ENCODE peak calls at places on chromosomes 16 and 17, in five cellular contexts. One of them, this sample, is unnamed. For H3K27me3, the result is how much of the 10 kb centered on the place peaks cover.

GRCh38 chr16:5041604-5042133 is 7.9 kb upstream of the NAGPA start:
- DNase-seq in thoracic aorta: no peak
- DNase-seq in lower lobe of right lung: peak
- DNase-seq in neural progenitor cell: no peak
- DNase-seq in esophagus muscularis mucosa: no peak
- DNase-seq in this sample: no peak

GRCh38 chr17:56440391-56440790 is 153.1 kb upstream of the NOG start:
- DNase-seq in thoracic aorta: no peak
- DNase-seq in lower lobe of right lung: no peak
- DNase-seq in neural progenitor cell: no peak
- DNase-seq in esophagus muscularis mucosa: no peak
- DNase-seq in this sample: no peak

GRCh38 chr16:84406006-84406963 is 37.9 kb downstream of the ATP2C2 start:
- DNase-seq in thoracic aorta: no peak
- DNase-seq in lower lobe of right lung: no peak
- DNase-seq in neural progenitor cell: peak
- DNase-seq in esophagus muscularis mucosa: no peak
- DNase-seq in this sample: no peak

GRCh38 chr16:22888791-22889190 is 74.8 kb downstream of the HS3ST2 start:
- DNase-seq in thoracic aorta: no peak
- DNase-seq in lower lobe of right lung: no peak
- DNase-seq in neural progenitor cell: peak
- DNase-seq in esophagus muscularis mucosa: no peak
- DNase-seq in this sample: no peak

GRCh38 chr17:16962804-16963203 is 9.1 kb downstream of the TNFRSF13B start:
- DNase-seq in thoracic aorta: no peak
- DNase-seq in lower lobe of right lung: no peak
- DNase-seq in neural progenitor cell: no peak
- DNase-seq in esophagus muscularis mucosa: no peak
- DNase-seq in this sample: no peak

GRCh38 chr17:82944990-82945389 is 105.2 kb upstream of the ZNF750 start:
- DNase-seq in thoracic aorta: no peak
- DNase-seq in lower lobe of right lung: no peak
- DNase-seq in neural progenitor cell: no peak
- DNase-seq in esophagus muscularis mucosa: no peak
- DNase-seq in this sample: no peak

GRCh38 chr17:68511671-68512246 is 471 bp upstream of the PRKAR1A start:
- DNase-seq in thoracic aorta: no peak
- DNase-seq in lower lobe of right lung: peak
- DNase-seq in neural progenitor cell: peak
- DNase-seq in esophagus muscularis mucosa: no peak
- DNase-seq in this sample: peak

GRCh38 chr16:4330277-4330882 is 14.5 kb downstream of the GLIS2 start:
- DNase-seq in thoracic aorta: no peak
- DNase-seq in lower lobe of right lung: peak
- DNase-seq in neural progenitor cell: peak
- DNase-seq in esophagus muscularis mucosa: no peak
- DNase-seq in this sample: peak

GRCh38 chr17:63697341-63698286 is 2.3 kb downstream of the LIMD2 start:
- DNase-seq in thoracic aorta: no peak
- DNase-seq in lower lobe of right lung: peak
- DNase-seq in neural progenitor cell: peak
- DNase-seq in esophagus muscularis mucosa: no peak
- DNase-seq in this sample: peak

GRCh38 chr17:59561042-59561441 is 4.4 kb upstream of the DHX40 start:
- DNase-seq in thoracic aorta: no peak
- DNase-seq in lower lobe of right lung: no peak
- DNase-seq in neural progenitor cell: peak
- DNase-seq in esophagus muscularis mucosa: no peak
- DNase-seq in this sample: no peak

GRCh38 chr17:80781188-80781577 is 210.5 kb upstream of the CHMP6 start:
- DNase-seq in thoracic aorta: no peak
- DNase-seq in lower lobe of right lung: peak
- DNase-seq in neural progenitor cell: no peak
- DNase-seq in esophagus muscularis mucosa: no peak
- DNase-seq in this sample: no peak

GRCh38 chr16:1530883-1531637 is 2.4 kb upstream of the TMEM204 start:
- DNase-seq in thoracic aorta: no peak
- DNase-seq in lower lobe of right lung: no peak
- DNase-seq in neural progenitor cell: no peak
- DNase-seq in esophagus muscularis mucosa: no peak
- DNase-seq in this sample: peak

GRCh38 chr17:2705888-2706795 is 5.4 kb downstream of the CLUH start:
- DNase-seq in thoracic aorta: no peak
- DNase-seq in lower lobe of right lung: peak
- DNase-seq in neural progenitor cell: no peak
- DNase-seq in esophagus muscularis mucosa: no peak
- DNase-seq in this sample: peak

GRCh38 chr17:80649672-80650338 is 105.2 kb downstream of the RPTOR start:
- DNase-seq in thoracic aorta: peak
- DNase-seq in lower lobe of right lung: peak
- DNase-seq in neural progenitor cell: peak
- DNase-seq in esophagus muscularis mucosa: no peak
- DNase-seq in this sample: peak

GRCh38 chr16:35750157-35750689 is 2290.8 kb downstream of the TP53TG3F start:
- DNase-seq in thoracic aorta: no peak
- DNase-seq in lower lobe of right lung: no peak
- DNase-seq in neural progenitor cell: no peak
- DNase-seq in esophagus muscularis mucosa: peak
- DNase-seq in this sample: no peak

GRCh38 chr16:48365601-48366164 is 19.5 kb downstream of the SIAH1 start:
- DNase-seq in thoracic aorta: peak
- DNase-seq in lower lobe of right lung: peak
- DNase-seq in neural progenitor cell: peak
- DNase-seq in esophagus muscularis mucosa: peak
- DNase-seq in this sample: peak

GRCh38 chr17:33520404-33521032 is 227.4 kb upstream of the ASIC2 start:
- DNase-seq in thoracic aorta: no peak
- DNase-seq in lower lobe of right lung: peak
- DNase-seq in neural progenitor cell: peak
- DNase-seq in esophagus muscularis mucosa: no peak
- DNase-seq in this sample: peak

GRCh38 chr17:29341726-29342125 is 47.8 kb upstream of the NUFIP2 start:
- DNase-seq in thoracic aorta: no peak
- DNase-seq in lower lobe of right lung: no peak
- DNase-seq in neural progenitor cell: no peak
- DNase-seq in esophagus muscularis mucosa: no peak
- DNase-seq in this sample: no peak

DNA sequence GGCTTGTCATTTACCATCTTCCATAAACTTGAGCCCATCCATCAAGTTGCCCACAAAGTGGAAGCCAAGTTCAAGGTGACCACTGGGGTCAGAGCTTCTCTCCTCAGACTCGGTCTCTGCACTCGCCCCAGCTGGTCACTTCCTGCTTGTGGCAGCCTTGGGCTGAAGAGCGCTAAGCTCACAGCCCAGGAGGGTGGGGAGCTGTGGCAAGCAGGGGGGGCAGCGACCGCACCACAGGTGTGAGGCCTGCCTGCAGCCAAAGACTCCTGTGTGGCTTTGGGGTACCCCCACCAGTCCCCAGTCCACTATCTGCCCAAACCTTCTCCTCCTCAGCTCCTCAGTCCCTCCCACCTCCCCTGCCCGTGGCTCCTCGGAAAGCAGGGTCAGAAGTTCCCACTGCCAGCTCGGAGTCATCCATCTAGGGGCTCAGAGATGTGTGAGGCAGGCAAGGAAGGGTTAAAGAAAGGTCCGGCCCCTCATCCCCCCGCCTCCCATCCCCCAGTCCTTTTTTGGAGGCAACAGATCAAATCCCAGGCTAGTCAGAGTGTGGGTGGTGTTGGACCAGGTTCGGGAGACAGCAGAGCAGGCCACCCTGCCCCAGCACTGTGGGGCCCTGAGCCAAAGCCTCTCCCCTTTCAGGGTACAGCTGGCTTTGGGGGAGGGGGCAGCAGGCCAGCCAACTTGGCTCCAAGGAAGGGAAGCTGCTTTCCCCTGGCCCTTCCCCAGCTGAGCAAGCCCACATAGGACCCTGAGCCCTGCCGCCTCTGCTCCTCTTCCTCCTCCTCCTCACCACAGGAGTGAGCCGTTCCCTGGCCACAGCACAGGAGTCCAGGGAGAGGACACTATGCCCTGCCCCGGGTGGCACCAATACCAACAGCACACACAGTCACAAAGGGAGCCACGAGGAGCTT is 3.2 kb downstream of the CSF3 start:
- DNase-seq in thoracic aorta: no peak
- DNase-seq in lower lobe of right lung: no peak
- DNase-seq in neural progenitor cell: peak
- DNase-seq in esophagus muscularis mucosa: no peak
- DNase-seq in this sample: peak
- H3K27ac ChIP-seq in thoracic aorta: peak
- H3K27ac ChIP-seq in lower lobe of right lung: peak
- H3K27ac ChIP-seq in neural progenitor cell: peak
- H3K27ac ChIP-seq in esophagus muscularis mucosa: peak
- H3K27ac ChIP-seq in this sample: peak

GRCh38 chr16:86568677-86569623 is 2.3 kb downstream of the FOXC2 start:
- DNase-seq in thoracic aorta: no peak
- DNase-seq in lower lobe of right lung: no peak
- DNase-seq in neural progenitor cell: no peak
- DNase-seq in esophagus muscularis mucosa: no peak
- DNase-seq in this sample: no peak

GRCh38 chr16:86566601-86566965 is at the start of gene FOXC2:
- DNase-seq in thoracic aorta: peak
- DNase-seq in lower lobe of right lung: peak
- DNase-seq in neural progenitor cell: peak
- DNase-seq in esophagus muscularis mucosa: no peak
- DNase-seq in this sample: peak

GRCh38 chr16:86569843-86570447 is 3.3 kb downstream of the FOXC2 start:
- DNase-seq in thoracic aorta: no peak
- DNase-seq in lower lobe of right lung: no peak
- DNase-seq in neural progenitor cell: no peak
- DNase-seq in esophagus muscularis mucosa: no peak
- DNase-seq in this sample: no peak

GRCh38 chr16:86566966-86567700 is 504 bp downstream of the FOXC2 start:
- DNase-seq in thoracic aorta: no peak
- DNase-seq in lower lobe of right lung: no peak
- DNase-seq in neural progenitor cell: peak
- DNase-seq in esophagus muscularis mucosa: no peak
- DNase-seq in this sample: no peak

DNA sequence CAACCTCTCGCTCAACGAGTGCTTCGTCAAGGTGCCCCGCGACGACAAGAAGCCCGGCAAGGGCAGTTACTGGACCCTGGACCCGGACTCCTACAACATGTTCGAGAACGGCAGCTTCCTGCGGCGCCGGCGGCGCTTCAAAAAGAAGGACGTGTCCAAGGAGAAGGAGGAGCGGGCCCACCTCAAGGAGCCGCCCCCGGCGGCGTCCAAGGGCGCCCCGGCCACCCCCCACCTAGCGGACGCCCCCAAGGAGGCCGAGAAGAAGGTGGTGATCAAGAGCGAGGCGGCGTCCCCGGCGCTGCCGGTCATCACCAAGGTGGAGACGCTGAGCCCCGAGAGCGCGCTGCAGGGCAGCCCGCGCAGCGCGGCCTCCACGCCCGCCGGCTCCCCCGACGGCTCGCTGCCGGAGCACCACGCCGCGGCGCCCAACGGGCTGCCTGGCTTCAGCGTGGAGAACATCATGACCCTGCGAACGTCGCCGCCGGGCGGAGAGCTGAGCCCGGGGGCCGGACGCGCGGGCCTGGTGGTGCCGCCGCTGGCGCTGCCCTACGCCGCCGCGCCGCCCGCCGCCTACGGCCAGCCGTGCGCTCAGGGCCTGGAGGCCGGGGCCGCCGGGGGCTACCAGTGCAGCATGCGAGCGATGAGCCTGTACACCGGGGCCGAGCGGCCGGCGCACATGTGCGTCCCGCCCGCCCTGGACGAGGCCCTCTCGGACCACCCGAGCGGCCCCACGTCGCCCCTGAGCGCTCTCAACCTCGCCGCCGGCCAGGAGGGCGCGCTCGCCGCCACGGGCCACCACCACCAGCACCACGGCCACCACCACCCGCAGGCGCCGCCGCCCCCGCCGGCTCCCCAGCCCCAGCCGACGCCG is 1.3 kb downstream of the FOXC2 start:
- DNase-seq in thoracic aorta: no peak
- DNase-seq in lower lobe of right lung: no peak
- DNase-seq in neural progenitor cell: peak
- DNase-seq in esophagus muscularis mucosa: no peak
- DNase-seq in this sample: no peak
- TF ChIP-seq CTCF in thoracic aorta: no peak
- TF ChIP-seq CTCF in lower lobe of right lung: no peak
- TF ChIP-seq CTCF in neural progenitor cell: peak
- TF ChIP-seq CTCF in esophagus muscularis mucosa: no peak
- TF ChIP-seq CTCF in this sample: no peak

GRCh38 chr17:66970140-66970539 is 5.6 kb downstream of the CACNG4 start:
- DNase-seq in thoracic aorta: no peak
- DNase-seq in lower lobe of right lung: no peak
- DNase-seq in neural progenitor cell: no peak
- DNase-seq in esophagus muscularis mucosa: no peak
- DNase-seq in this sample: no peak

GRCh38 chr17:66971730-66972441 is 7.4 kb downstream of the CACNG4 start:
- DNase-seq in thoracic aorta: no peak
- DNase-seq in lower lobe of right lung: no peak
- DNase-seq in neural progenitor cell: no peak
- DNase-seq in esophagus muscularis mucosa: no peak
- DNase-seq in this sample: no peak

GRCh38 chr17:66971249-66971648 is 6.7 kb downstream of the CACNG4 start:
- DNase-seq in thoracic aorta: no peak
- DNase-seq in lower lobe of right lung: no peak
- DNase-seq in neural progenitor cell: no peak
- DNase-seq in esophagus muscularis mucosa: no peak
- DNase-seq in this sample: no peak

GRCh38 chr17:66968916-66969315 is 4.4 kb downstream of the CACNG4 start:
- DNase-seq in thoracic aorta: no peak
- DNase-seq in lower lobe of right lung: no peak
- DNase-seq in neural progenitor cell: no peak
- DNase-seq in esophagus muscularis mucosa: no peak
- DNase-seq in this sample: no peak

DNA sequence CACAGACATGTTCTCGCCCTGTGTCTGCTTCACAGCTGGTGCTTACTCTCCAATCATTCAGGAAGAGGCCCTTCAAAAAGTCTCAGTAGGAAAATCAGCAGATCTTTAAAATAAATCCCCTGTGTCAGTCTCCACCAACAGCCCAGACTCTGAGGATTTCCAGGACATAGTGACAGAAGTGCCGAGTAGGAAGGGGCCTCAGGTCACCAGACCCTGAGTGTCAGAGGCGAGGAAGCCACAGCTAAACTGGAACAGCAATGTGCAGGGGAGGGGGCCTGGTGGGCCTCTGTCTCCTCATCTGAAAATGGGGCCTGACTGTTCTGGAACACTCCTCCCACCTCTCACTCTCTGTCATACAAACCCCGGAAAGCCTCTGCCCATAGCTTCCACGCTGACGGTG is 6.3 kb downstream of the CACNG4 start:
- DNase-seq in thoracic aorta: no peak
- DNase-seq in lower lobe of right lung: no peak
- DNase-seq in neural progenitor cell: no peak
- DNase-seq in esophagus muscularis mucosa: no peak
- DNase-seq in this sample: no peak
- H3K27me3 ChIP-seq in thoracic aorta: under half
- H3K27me3 ChIP-seq in lower lobe of right lung: under half
- H3K27me3 ChIP-seq in neural progenitor cell: under half
- H3K27me3 ChIP-seq in esophagus muscularis mucosa: half or more
- H3K27me3 ChIP-seq in this sample: under half

DNA sequence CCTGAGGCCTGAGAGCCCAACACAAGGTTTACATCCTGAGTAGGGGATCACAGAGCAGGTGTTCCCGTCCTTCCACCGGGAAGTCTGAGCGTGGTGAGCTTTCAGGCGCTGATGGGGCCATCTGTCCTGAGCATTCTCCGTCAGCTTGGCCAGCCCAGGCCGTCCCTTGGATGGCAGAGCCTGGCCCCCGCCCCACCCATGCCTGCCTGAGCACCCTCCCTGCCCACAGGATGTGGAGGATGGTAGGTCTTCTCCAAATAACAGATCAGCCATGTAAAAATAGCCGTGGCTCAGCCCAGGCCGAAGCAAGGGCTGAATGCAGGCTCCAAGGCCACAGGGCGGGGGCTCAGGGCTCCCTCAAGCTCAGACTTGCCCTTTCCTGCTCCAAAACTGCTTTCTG is 20.2 kb downstream of the SPNS2 start:
- DNase-seq in thoracic aorta: no peak
- DNase-seq in lower lobe of right lung: no peak
- DNase-seq in neural progenitor cell: no peak
- DNase-seq in esophagus muscularis mucosa: no peak
- DNase-seq in this sample: no peak
- H3K27ac ChIP-seq in thoracic aorta: no peak
- H3K27ac ChIP-seq in lower lobe of right lung: peak
- H3K27ac ChIP-seq in neural progenitor cell: no peak
- H3K27ac ChIP-seq in esophagus muscularis mucosa: peak
- H3K27ac ChIP-seq in this sample: no peak